ENCODE peak calls at places on chromosomes 13 and 19, in six cellular contexts. One of them, this sample, is unnamed.

GRCh38 chr19:40231544-40232424 is 5.3 kb upstream of the CCNP start:
- DNase-seq in CD4-positive, alpha-beta memory T cell: no peak
- DNase-seq in aorta: no peak
- DNase-seq in brain microvascular endothelial cell: no peak
- DNase-seq in fibroblast of pulmonary artery: no peak
- DNase-seq in mucosa of descending colon: no peak
- DNase-seq in this sample: peak

GRCh38 chr13:38952827-38953226 is 37.8 kb downstream of the STOML3 start:
- DNase-seq in brain microvascular endothelial cell: no peak
- DNase-seq in CD4-positive, alpha-beta memory T cell: no peak
- DNase-seq in aorta: no peak
- DNase-seq in mucosa of descending colon: no peak
- DNase-seq in fibroblast of pulmonary artery: no peak
- DNase-seq in this sample: no peak

GRCh38 chr13:42377640-42378382 is 105.9 kb downstream of the AKAP11 start:
- DNase-seq in mucosa of descending colon: no peak
- DNase-seq in brain microvascular endothelial cell: peak
- DNase-seq in fibroblast of pulmonary artery: peak
- DNase-seq in CD4-positive, alpha-beta memory T cell: no peak
- DNase-seq in aorta: no peak
- DNase-seq in this sample: no peak

GRCh38 chr19:39474139-39474620 is 6.5 kb upstream of the TIMM50 start:
- DNase-seq in mucosa of descending colon: peak
- DNase-seq in CD4-positive, alpha-beta memory T cell: peak
- DNase-seq in brain microvascular endothelial cell: peak
- DNase-seq in fibroblast of pulmonary artery: peak
- DNase-seq in aorta: peak
- DNase-seq in this sample: peak

GRCh38 chr19:12866416-12867119 is 14.7 kb downstream of the DNASE2 start:
- DNase-seq in mucosa of descending colon: no peak
- DNase-seq in CD4-positive, alpha-beta memory T cell: no peak
- DNase-seq in brain microvascular endothelial cell: no peak
- DNase-seq in aorta: no peak
- DNase-seq in fibroblast of pulmonary artery: no peak
- DNase-seq in this sample: no peak

GRCh38 chr13:45950343-45950995 is 98.9 kb upstream of the SIAH3 start:
- DNase-seq in aorta: no peak
- DNase-seq in brain microvascular endothelial cell: no peak
- DNase-seq in CD4-positive, alpha-beta memory T cell: no peak
- DNase-seq in fibroblast of pulmonary artery: peak
- DNase-seq in mucosa of descending colon: no peak
- DNase-seq in this sample: peak

GRCh38 chr13:27139565-27139964 is 32.0 kb downstream of the USP12 start:
- DNase-seq in fibroblast of pulmonary artery: no peak
- DNase-seq in CD4-positive, alpha-beta memory T cell: no peak
- DNase-seq in brain microvascular endothelial cell: no peak
- DNase-seq in aorta: no peak
- DNase-seq in mucosa of descending colon: no peak
- DNase-seq in this sample: no peak

GRCh38 chr13:76210262-76210661 is 574.1 kb downstream of the LMO7 start:
- DNase-seq in CD4-positive, alpha-beta memory T cell: no peak
- DNase-seq in brain microvascular endothelial cell: peak
- DNase-seq in aorta: no peak
- DNase-seq in fibroblast of pulmonary artery: no peak
- DNase-seq in mucosa of descending colon: no peak
- DNase-seq in this sample: no peak

GRCh38 chr13:80551650-80552497 is 210.9 kb upstream of the SPRY2 start:
- DNase-seq in aorta: no peak
- DNase-seq in mucosa of descending colon: no peak
- DNase-seq in fibroblast of pulmonary artery: no peak
- DNase-seq in CD4-positive, alpha-beta memory T cell: no peak
- DNase-seq in brain microvascular endothelial cell: no peak
- DNase-seq in this sample: no peak

GRCh38 chr19:44356383-44357111 is at the start of gene ZNF112:
- DNase-seq in CD4-positive, alpha-beta memory T cell: no peak
- DNase-seq in aorta: peak
- DNase-seq in brain microvascular endothelial cell: peak
- DNase-seq in fibroblast of pulmonary artery: peak
- DNase-seq in mucosa of descending colon: peak
- DNase-seq in this sample: peak

GRCh38 chr13:26460652-26461051 is 96.8 kb upstream of the WASF3 start:
- DNase-seq in aorta: no peak
- DNase-seq in mucosa of descending colon: no peak
- DNase-seq in fibroblast of pulmonary artery: peak
- DNase-seq in CD4-positive, alpha-beta memory T cell: no peak
- DNase-seq in brain microvascular endothelial cell: peak
- DNase-seq in this sample: peak

GRCh38 chr13:97369269-97369893 is 64.6 kb upstream of the RAP2A start:
- DNase-seq in brain microvascular endothelial cell: no peak
- DNase-seq in fibroblast of pulmonary artery: no peak
- DNase-seq in CD4-positive, alpha-beta memory T cell: peak
- DNase-seq in mucosa of descending colon: no peak
- DNase-seq in aorta: no peak
- DNase-seq in this sample: peak

GRCh38 chr13:78650725-78651083 is 8.3 kb downstream of the OBI1 start:
- DNase-seq in aorta: no peak
- DNase-seq in CD4-positive, alpha-beta memory T cell: no peak
- DNase-seq in brain microvascular endothelial cell: no peak
- DNase-seq in fibroblast of pulmonary artery: no peak
- DNase-seq in mucosa of descending colon: no peak
- DNase-seq in this sample: no peak

GRCh38 chr19:21580101-21580500 is 74.7 kb downstream of the ZNF429 start:
- DNase-seq in brain microvascular endothelial cell: no peak
- DNase-seq in aorta: no peak
- DNase-seq in fibroblast of pulmonary artery: no peak
- DNase-seq in CD4-positive, alpha-beta memory T cell: no peak
- DNase-seq in mucosa of descending colon: no peak
- DNase-seq in this sample: no peak

GRCh38 chr13:48562296-48563066 is 29.6 kb upstream of the RCBTB2 start:
- DNase-seq in aorta: no peak
- DNase-seq in CD4-positive, alpha-beta memory T cell: peak
- DNase-seq in mucosa of descending colon: no peak
- DNase-seq in brain microvascular endothelial cell: no peak
- DNase-seq in fibroblast of pulmonary artery: no peak
- DNase-seq in this sample: no peak

GRCh38 chr19:48635966-48636858 is 967 bp downstream of the DBP start:
- DNase-seq in mucosa of descending colon: peak
- DNase-seq in fibroblast of pulmonary artery: no peak
- DNase-seq in brain microvascular endothelial cell: no peak
- DNase-seq in CD4-positive, alpha-beta memory T cell: no peak
- DNase-seq in aorta: no peak
- DNase-seq in this sample: no peak

GRCh38 chr13:24269803-24270202 is 39.6 kb upstream of the C1QTNF9 start:
- DNase-seq in aorta: no peak
- DNase-seq in CD4-positive, alpha-beta memory T cell: no peak
- DNase-seq in fibroblast of pulmonary artery: no peak
- DNase-seq in mucosa of descending colon: no peak
- DNase-seq in brain microvascular endothelial cell: no peak
- DNase-seq in this sample: peak

GRCh38 chr19:44796701-44797115 is 12.2 kb upstream of the BCAM start:
- DNase-seq in fibroblast of pulmonary artery: peak
- DNase-seq in brain microvascular endothelial cell: no peak
- DNase-seq in mucosa of descending colon: no peak
- DNase-seq in aorta: no peak
- DNase-seq in CD4-positive, alpha-beta memory T cell: peak
- DNase-seq in this sample: no peak

GRCh38 chr13:36673838-36674326 is at the start of gene SERTM1:
- DNase-seq in aorta: peak
- DNase-seq in CD4-positive, alpha-beta memory T cell: no peak
- DNase-seq in mucosa of descending colon: peak
- DNase-seq in brain microvascular endothelial cell: no peak
- DNase-seq in fibroblast of pulmonary artery: peak
- DNase-seq in this sample: peak

GRCh38 chr19:35254341-35255297 is 5.8 kb downstream of the LSR start:
- DNase-seq in CD4-positive, alpha-beta memory T cell: no peak
- DNase-seq in aorta: peak
- DNase-seq in mucosa of descending colon: no peak
- DNase-seq in fibroblast of pulmonary artery: no peak
- DNase-seq in brain microvascular endothelial cell: no peak
- DNase-seq in this sample: no peak

GRCh38 chr13:20608438-20609020 is 41.6 kb downstream of the IFT88 start:
- DNase-seq in mucosa of descending colon: no peak
- DNase-seq in aorta: no peak
- DNase-seq in fibroblast of pulmonary artery: no peak
- DNase-seq in brain microvascular endothelial cell: no peak
- DNase-seq in CD4-positive, alpha-beta memory T cell: no peak
- DNase-seq in this sample: no peak

GRCh38 chr19:5773276-5773675 is 11.3 kb downstream of the PRR22 start:
- DNase-seq in mucosa of descending colon: no peak
- DNase-seq in aorta: no peak
- DNase-seq in fibroblast of pulmonary artery: no peak
- DNase-seq in CD4-positive, alpha-beta memory T cell: no peak
- DNase-seq in brain microvascular endothelial cell: no peak
- DNase-seq in this sample: no peak

GRCh38 chr13:73833331-73834070 is 300.7 kb downstream of the KLF12 start:
- DNase-seq in fibroblast of pulmonary artery: no peak
- DNase-seq in mucosa of descending colon: no peak
- DNase-seq in aorta: no peak
- DNase-seq in brain microvascular endothelial cell: no peak
- DNase-seq in CD4-positive, alpha-beta memory T cell: no peak
- DNase-seq in this sample: no peak

GRCh38 chr19:23823952-23824389 is 65.3 kb upstream of the ZNF681 start:
- DNase-seq in aorta: no peak
- DNase-seq in mucosa of descending colon: peak
- DNase-seq in brain microvascular endothelial cell: no peak
- DNase-seq in CD4-positive, alpha-beta memory T cell: no peak
- DNase-seq in fibroblast of pulmonary artery: no peak
- DNase-seq in this sample: no peak

GRCh38 chr13:107712145-107712544 is 503.2 kb downstream of the LIG4 start:
- DNase-seq in CD4-positive, alpha-beta memory T cell: no peak
- DNase-seq in brain microvascular endothelial cell: no peak
- DNase-seq in fibroblast of pulmonary artery: no peak
- DNase-seq in aorta: no peak
- DNase-seq in mucosa of descending colon: no peak
- DNase-seq in this sample: peak

GRCh38 chr13:105213512-105213911 is 1322.0 kb downstream of the EFNB2 start:
- DNase-seq in brain microvascular endothelial cell: no peak
- DNase-seq in aorta: no peak
- DNase-seq in mucosa of descending colon: no peak
- DNase-seq in fibroblast of pulmonary artery: no peak
- DNase-seq in CD4-positive, alpha-beta memory T cell: no peak
- DNase-seq in this sample: no peak

GRCh38 chr19:54364775-54365257 is at the start of gene LAIR1:
- DNase-seq in aorta: no peak
- DNase-seq in CD4-positive, alpha-beta memory T cell: peak
- DNase-seq in mucosa of descending colon: peak
- DNase-seq in brain microvascular endothelial cell: no peak
- DNase-seq in fibroblast of pulmonary artery: no peak
- DNase-seq in this sample: no peak
- H3K4me3 ChIP-seq in aorta: no peak
- H3K4me3 ChIP-seq in CD4-positive, alpha-beta memory T cell: peak
- H3K4me3 ChIP-seq in mucosa of descending colon: no peak
- H3K4me3 ChIP-seq in brain microvascular endothelial cell: no peak
- H3K4me3 ChIP-seq in fibroblast of pulmonary artery: no peak
- H3K4me3 ChIP-seq in this sample: no peak

GRCh38 chr13:86161257-86161656 is 362.0 kb upstream of the SLITRK6 start:
- DNase-seq in mucosa of descending colon: no peak
- DNase-seq in brain microvascular endothelial cell: no peak
- DNase-seq in fibroblast of pulmonary artery: no peak
- DNase-seq in CD4-positive, alpha-beta memory T cell: no peak
- DNase-seq in aorta: no peak
- DNase-seq in this sample: no peak

DNA sequence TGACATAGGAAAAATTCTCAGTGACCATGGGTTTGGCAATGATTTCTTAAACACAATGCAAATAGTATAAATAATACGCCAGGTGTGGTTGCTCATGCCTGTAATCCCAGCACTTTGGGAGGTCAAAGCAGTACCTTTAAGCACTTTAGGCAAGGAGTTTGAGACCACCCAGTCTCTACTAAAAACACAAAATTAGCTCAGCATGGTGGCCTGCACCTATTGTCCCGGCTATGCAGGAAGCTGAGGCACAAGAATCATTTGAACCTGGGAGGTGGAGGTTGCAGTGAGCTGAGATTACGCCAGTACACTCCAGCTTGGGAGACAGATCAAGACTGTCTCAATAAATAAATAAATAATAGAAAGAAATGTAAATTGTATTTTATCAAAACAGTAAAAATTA is 356.5 kb upstream of the SLITRK6 start:
- DNase-seq in mucosa of descending colon: no peak
- DNase-seq in brain microvascular endothelial cell: no peak
- DNase-seq in CD4-positive, alpha-beta memory T cell: no peak
- DNase-seq in fibroblast of pulmonary artery: no peak
- DNase-seq in aorta: no peak
- DNase-seq in this sample: no peak
- H3K4me3 ChIP-seq in mucosa of descending colon: no peak
- H3K4me3 ChIP-seq in brain microvascular endothelial cell: no peak
- H3K4me3 ChIP-seq in CD4-positive, alpha-beta memory T cell: no peak
- H3K4me3 ChIP-seq in fibroblast of pulmonary artery: no peak
- H3K4me3 ChIP-seq in aorta: no peak
- H3K4me3 ChIP-seq in this sample: no peak

DNA sequence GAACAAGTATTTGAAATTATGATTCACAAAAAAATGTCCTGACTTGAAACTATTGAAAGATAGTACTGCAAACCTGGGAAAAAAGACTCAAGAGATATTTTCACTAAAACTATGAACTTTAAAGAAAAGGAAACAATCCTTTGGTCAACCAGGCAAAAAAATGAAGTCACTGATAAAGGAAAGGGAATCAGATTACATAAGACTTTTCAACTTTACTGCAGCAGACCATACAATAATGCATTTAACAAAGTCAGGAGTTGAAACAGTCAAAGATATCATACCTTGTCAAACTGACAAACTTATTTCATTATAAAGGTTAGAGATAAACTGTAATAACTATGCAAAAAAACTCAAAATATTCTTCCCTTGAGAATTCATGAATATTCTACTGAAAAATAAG is 361.6 kb downstream of the DLEU7 start:
- DNase-seq in brain microvascular endothelial cell: no peak
- DNase-seq in mucosa of descending colon: no peak
- DNase-seq in fibroblast of pulmonary artery: no peak
- DNase-seq in aorta: no peak
- DNase-seq in CD4-positive, alpha-beta memory T cell: no peak
- DNase-seq in this sample: no peak
- H3K4me3 ChIP-seq in brain microvascular endothelial cell: no peak
- H3K4me3 ChIP-seq in mucosa of descending colon: no peak
- H3K4me3 ChIP-seq in fibroblast of pulmonary artery: no peak
- H3K4me3 ChIP-seq in aorta: no peak
- H3K4me3 ChIP-seq in CD4-positive, alpha-beta memory T cell: no peak
- H3K4me3 ChIP-seq in this sample: no peak

GRCh38 chr13:77533875-77534788 is 1.4 kb upstream of the SCEL start:
- DNase-seq in aorta: no peak
- DNase-seq in CD4-positive, alpha-beta memory T cell: no peak
- DNase-seq in brain microvascular endothelial cell: no peak
- DNase-seq in mucosa of descending colon: no peak
- DNase-seq in fibroblast of pulmonary artery: no peak
- DNase-seq in this sample: no peak

GRCh38 chr13:77532983-77533382 is 2.5 kb upstream of the SCEL start:
- DNase-seq in aorta: no peak
- DNase-seq in mucosa of descending colon: no peak
- DNase-seq in CD4-positive, alpha-beta memory T cell: no peak
- DNase-seq in brain microvascular endothelial cell: no peak
- DNase-seq in fibroblast of pulmonary artery: no peak
- DNase-seq in this sample: no peak

GRCh38 chr13:77535448-77535847 is at the start of gene SCEL:
- DNase-seq in CD4-positive, alpha-beta memory T cell: no peak
- DNase-seq in aorta: no peak
- DNase-seq in brain microvascular endothelial cell: no peak
- DNase-seq in fibroblast of pulmonary artery: no peak
- DNase-seq in mucosa of descending colon: no peak
- DNase-seq in this sample: no peak

GRCh38 chr13:77536358-77536757 is 852 bp downstream of the SCEL start:
- DNase-seq in brain microvascular endothelial cell: no peak
- DNase-seq in aorta: no peak
- DNase-seq in CD4-positive, alpha-beta memory T cell: no peak
- DNase-seq in mucosa of descending colon: no peak
- DNase-seq in fibroblast of pulmonary artery: no peak
- DNase-seq in this sample: no peak

GRCh38 chr13:77537302-77537919 is 1.9 kb downstream of the SCEL start:
- DNase-seq in fibroblast of pulmonary artery: no peak
- DNase-seq in CD4-positive, alpha-beta memory T cell: no peak
- DNase-seq in aorta: no peak
- DNase-seq in brain microvascular endothelial cell: no peak
- DNase-seq in mucosa of descending colon: no peak
- DNase-seq in this sample: no peak
- H3K4me3 ChIP-seq in fibroblast of pulmonary artery: no peak
- H3K4me3 ChIP-seq in CD4-positive, alpha-beta memory T cell: no peak
- H3K4me3 ChIP-seq in aorta: no peak
- H3K4me3 ChIP-seq in brain microvascular endothelial cell: no peak
- H3K4me3 ChIP-seq in mucosa of descending colon: no peak
- H3K4me3 ChIP-seq in this sample: no peak